ENCODE peak calls at places on chromosomes 11 and 22, in ten cellular contexts. A, F, V, O, L, E, H, P, Y and G are unnamed samples.

GRCh38 chr11:131980878-131981668 is 610.7 kb downstream of the NTM start:
- DNase-seq in P (no peak), F (no peak), E (no peak), O (no peak), L (no peak), H (no peak), A (no peak), Y (no peak), V (no peak), G (no peak)

GRCh38 chr22:39943366-39943765 is 16.8 kb upstream of the TMA7B start:
- DNase-seq in Y (no peak), P (no peak), A (no peak), L (no peak), O (peak), F (peak), V (no peak), E (peak), H (no peak), G (no peak)

GRCh38 chr11:77094841-77095365 is 7.7 kb upstream of the OMP start:
- DNase-seq in F (no peak), Y (no peak), L (peak), H (no peak), A (no peak), P (peak), V (no peak), E (no peak), O (no peak), G (no peak)

GRCh38 chr11:117180661-117181585 is 2.4 kb downstream of the SIDT2 start:
- DNase-seq in E (peak), V (peak), P (peak), L (peak), F (peak), Y (peak), A (peak), O (peak), H (peak), G (peak)

GRCh38 chr11:35354644-35355043 is 64.7 kb downstream of the SLC1A2 start:
- DNase-seq in L (no peak), P (no peak), Y (peak), A (no peak), O (no peak), E (no peak), V (no peak), F (no peak), H (no peak), G (no peak)

GRCh38 chr22:25722223-25723015 is 19.6 kb upstream of the MYO18B start:
- DNase-seq in H (no peak), V (no peak), A (no peak), L (no peak), F (no peak), Y (no peak), O (no peak), E (no peak), P (no peak), G (no peak)

GRCh38 chr11:73001615-73002014 is 140.5 kb downstream of the FCHSD2 start:
- DNase-seq in O (no peak), F (no peak), V (no peak), Y (no peak), L (no peak), H (no peak), P (no peak), A (no peak), E (no peak), G (no peak)

GRCh38 chr22:30351226-30351625 is 5.5 kb downstream of the SF3A1 start:
- DNase-seq in O (no peak), V (no peak), H (no peak), L (no peak), E (no peak), F (no peak), Y (no peak), A (no peak), P (no peak), G (no peak)

GRCh38 chr11:134052988-134053945 is 15.6 kb upstream of the JAM3 start:
- DNase-seq in A (no peak), V (no peak), O (no peak), E (no peak), H (no peak), F (peak), P (no peak), Y (no peak), L (no peak), G (no peak)

GRCh38 chr22:19997561-19998231 is 18.9 kb downstream of the ARVCF start:
- DNase-seq in A (no peak), H (no peak), O (no peak), F (no peak), Y (no peak), E (peak), L (no peak), P (peak), V (no peak), G (no peak)

GRCh38 chr22:41862160-41862529 is 29.2 kb downstream of the SREBF2 start:
- DNase-seq in F (no peak), E (peak), P (no peak), L (no peak), O (no peak), H (no peak), V (peak), A (no peak), Y (peak), G (no peak)

GRCh38 chr11:113555071-113555739 is 80.0 kb upstream of the DRD2 start:
- DNase-seq in L (no peak), A (no peak), F (no peak), V (no peak), Y (no peak), P (no peak), E (no peak), O (no peak), H (no peak), G (peak)

GRCh38 chr11:60863550-60864521 is 3.5 kb upstream of the ZP1 start:
- DNase-seq in F (no peak), E (no peak), P (no peak), Y (no peak), L (peak), H (no peak), O (no peak), V (no peak), A (no peak), G (no peak)

GRCh38 chr11:61406991-61407728 is 14.8 kb downstream of the TMEM216 start:
- DNase-seq in A (no peak), E (no peak), Y (no peak), P (no peak), H (no peak), F (no peak), V (no peak), L (no peak), O (no peak), G (no peak)

GRCh38 chr11:106152013-106152412 is 74.6 kb downstream of the AASDHPPT start:
- DNase-seq in V (peak), F (no peak), H (no peak), A (no peak), O (no peak), E (no peak), Y (peak), L (no peak), P (no peak), G (peak)

GRCh38 chr11:14619580-14619979 is 24.0 kb upstream of the PDE3B start:
- DNase-seq in H (no peak), L (no peak), V (no peak), Y (no peak), E (no peak), P (no peak), A (no peak), O (no peak), F (no peak), G (no peak)

GRCh38 chr22:39655736-39656285 is 85.3 kb downstream of the CACNA1I start:
- DNase-seq in E (no peak), Y (no peak), V (no peak), H (no peak), L (no peak), F (no peak), A (no peak), P (no peak), O (no peak), G (no peak)

GRCh38 chr11:65429724-65430405 is 7.3 kb downstream of the NEAT1 start:
- DNase-seq in F (no peak), A (peak), V (peak), Y (peak), L (peak), O (no peak), E (peak), H (peak), P (peak), G (no peak)

GRCh38 chr22:40499187-40499753 is 128.9 kb downstream of the SGSM3 start:
- DNase-seq in O (no peak), A (peak), Y (peak), L (no peak), P (no peak), E (no peak), F (no peak), V (peak), H (peak), G (no peak)

GRCh38 chr11:116605543-116605942 is 167.2 kb downstream of the BUD13 start:
- DNase-seq in F (peak), O (peak), P (no peak), A (no peak), V (peak), L (no peak), E (no peak), H (no peak), Y (peak), G (no peak)

GRCh38 chr11:128299132-128299726 is 288.1 kb downstream of the ETS1 start:
- DNase-seq in E (no peak), L (no peak), Y (peak), A (no peak), P (no peak), H (peak), V (no peak), O (no peak), F (no peak), G (no peak)

GRCh38 chr11:3837793-3838192 is 3.0 kb downstream of the RHOG start:
- DNase-seq in Y (no peak), O (no peak), L (no peak), V (no peak), P (no peak), A (peak), E (no peak), F (peak), H (no peak), G (no peak)

GRCh38 chr11:61028135-61028729 is 56.8 kb downstream of the CD6 start:
- DNase-seq in A (no peak), F (no peak), V (no peak), P (no peak), E (peak), L (no peak), H (no peak), O (no peak), Y (no peak), G (no peak)

GRCh38 chr22:23692598-23693291 is 1.9 kb downstream of the RGL4 start:
- DNase-seq in F (no peak), Y (no peak), O (peak), E (no peak), H (no peak), V (no peak), A (no peak), P (no peak), L (no peak), G (peak)
- TF ChIP-seq CTCF in F (no peak), Y (no peak), O (no peak), E (no peak), H (no peak), V (no peak), A (no peak), P (no peak), L (no peak), G (no peak)

GRCh38 chr22:45150139-45150538 is 13.6 kb upstream of the NUP50 start:
- DNase-seq in E (no peak), O (no peak), L (no peak), Y (no peak), V (no peak), F (no peak), H (no peak), A (no peak), P (no peak), G (no peak)
- TF ChIP-seq CTCF in E (no peak), O (no peak), L (no peak), Y (no peak), V (no peak), F (no peak), H (no peak), A (no peak), P (no peak), G (no peak)

DNA sequence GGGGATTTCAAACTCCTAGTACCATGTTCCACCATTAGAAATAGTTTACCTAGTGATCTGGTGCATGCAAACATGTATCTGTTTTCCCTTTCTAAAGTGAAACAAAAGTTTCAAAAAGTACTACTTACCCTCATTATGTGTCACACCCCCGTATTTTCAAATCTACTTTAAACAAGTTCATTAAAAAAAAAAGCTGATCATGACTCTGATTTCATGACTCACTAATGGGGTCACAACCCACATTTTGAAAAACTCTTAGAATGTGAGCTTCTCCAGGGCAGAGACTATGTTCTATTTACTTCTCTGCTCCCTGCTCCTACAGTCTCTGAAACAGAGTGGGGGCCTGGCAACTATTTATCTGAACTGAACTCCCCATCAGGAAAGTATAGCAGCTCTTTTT is 18.2 kb downstream of the CHRM1 start:
- DNase-seq in H (no peak), V (no peak), E (no peak), F (no peak), Y (peak), A (no peak), L (no peak), O (no peak), P (no peak), G (no peak)
- TF ChIP-seq CTCF in H (no peak), V (no peak), E (no peak), F (no peak), Y (no peak), A (no peak), L (no peak), O (no peak), P (no peak), G (no peak)

DNA sequence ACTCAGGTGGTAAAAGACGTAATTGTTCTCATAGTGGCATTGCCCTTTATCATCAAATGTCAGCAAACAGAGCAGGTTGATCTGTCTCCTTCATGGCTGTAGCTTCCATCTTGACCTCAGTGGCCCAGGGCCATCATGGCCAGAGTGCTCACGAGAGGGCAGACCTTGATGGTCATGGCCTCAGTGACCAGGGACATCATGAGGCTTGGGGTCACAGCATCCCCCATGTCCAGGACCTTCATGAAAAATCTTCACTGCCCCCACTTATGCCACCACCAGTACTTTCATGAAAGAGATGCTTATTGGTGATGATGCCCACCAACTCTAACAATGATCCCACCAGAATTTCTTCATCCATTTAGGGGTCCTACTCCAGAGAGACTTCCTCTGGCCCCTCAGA is 127.0 kb downstream of the SNX19 start:
- DNase-seq in Y (no peak), V (no peak), L (no peak), H (no peak), F (no peak), O (no peak), E (no peak), P (no peak), A (no peak), G (no peak)
- TF ChIP-seq CTCF in Y (no peak), V (no peak), L (no peak), H (no peak), F (no peak), O (no peak), E (no peak), P (no peak), A (no peak), G (no peak)

DNA sequence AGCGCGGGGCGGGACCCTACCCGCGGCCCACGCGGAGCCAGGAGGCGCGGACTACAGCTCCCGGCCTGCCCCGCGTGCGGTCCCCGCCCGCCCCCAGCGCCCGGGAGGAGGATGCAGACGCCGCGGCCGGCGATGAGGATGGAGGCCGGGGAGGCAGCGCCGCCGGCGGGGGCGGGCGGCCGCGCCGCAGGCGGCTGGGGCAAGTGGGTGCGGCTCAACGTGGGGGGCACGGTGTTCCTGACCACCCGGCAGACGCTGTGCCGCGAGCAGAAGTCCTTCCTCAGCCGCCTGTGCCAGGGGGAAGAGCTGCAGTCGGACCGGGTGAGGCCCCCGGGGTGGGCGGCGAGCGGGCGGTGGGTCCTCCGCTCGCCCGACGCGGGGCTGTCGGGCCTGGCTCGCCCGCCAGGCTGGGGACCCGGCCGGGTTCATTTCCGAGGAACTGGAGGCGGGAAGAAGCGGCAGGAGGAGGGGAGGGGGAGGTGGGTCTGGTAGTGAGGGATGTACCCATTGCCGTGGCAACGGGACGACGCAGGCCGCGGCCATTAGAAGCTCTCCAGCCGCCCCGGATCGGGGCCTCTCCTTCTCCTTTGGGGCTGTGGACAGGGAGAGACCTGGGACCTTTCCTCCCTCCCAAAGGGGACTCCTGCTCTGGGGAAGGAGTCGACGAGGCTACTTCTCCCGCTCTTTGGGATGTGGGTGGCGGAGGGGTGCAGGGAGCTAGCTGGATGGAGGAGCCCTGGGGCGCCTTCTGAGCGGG is at the start of gene KCTD17:
- DNase-seq in L (no peak), Y (peak), V (peak), A (peak), P (peak), F (peak), H (no peak), E (peak), O (peak), G (peak)
- TF ChIP-seq CTCF in L (peak), Y (peak), V (no peak), A (peak), P (no peak), F (no peak), H (no peak), E (no peak), O (no peak), G (no peak)

GRCh38 chr22:43442386-43443060 is 30.7 kb downstream of the MPPED1 start:
- DNase-seq in F (no peak), L (no peak), H (no peak), P (no peak), Y (no peak), E (no peak), O (no peak), V (no peak), A (no peak), G (no peak)
- TF ChIP-seq CTCF in F (no peak), L (no peak), H (no peak), P (no peak), Y (no peak), E (no peak), O (no peak), V (no peak), A (no peak), G (no peak)

GRCh38 chr11:108666373-108666772 is 1.5 kb downstream of the DDX10 start:
- DNase-seq in A (no peak), E (no peak), H (no peak), Y (no peak), F (no peak), L (no peak), P (no peak), O (no peak), V (no peak), G (no peak)
- TF ChIP-seq CTCF in A (no peak), E (no peak), H (no peak), Y (no peak), F (no peak), L (no peak), P (no peak), O (no peak), V (no peak), G (no peak)